ENCODE peak calls at places on chromosomes 1 and 21, in seven cellular contexts. O is heart right ventricle, G is Peyer's patch, Q is breast epithelium, E is AG10803, Y is tibial nerve, X is HS-5. R is an unnamed sample.

GRCh38 chr1:175508320-175509110 is 234.9 kb downstream of the TNR start:
- DNase-seq in G (no peak), Q (no peak), Y (no peak), O (no peak), E (no peak), X (no peak), R (no peak)

GRCh38 chr1:110152133-110152785 is 2.0 kb downstream of the SLC6A17 start:
- DNase-seq in X (peak; percentile 78), G (no peak), O (no peak), Y (no peak), Q (no peak), E (peak; percentile 46), R (peak; percentile 29)

GRCh38 chr1:186420923-186421322 is 40.0 kb downstream of the PDC start:
- DNase-seq in Q (no peak), X (no peak), G (no peak), E (peak; percentile 40), Y (no peak), O (no peak), R (peak; percentile 49)

GRCh38 chr1:99808391-99809115 is 41.6 kb upstream of the AGL start:
- DNase-seq in Y (peak; percentile 52), X (peak; percentile 64), G (no peak), O (no peak), E (peak; percentile 92), Q (no peak), R (peak; percentile 95)

GRCh38 chr1:182495002-182495401 is 45.1 kb downstream of the RGSL1 start:
- DNase-seq in Q (no peak), G (no peak), Y (no peak), X (no peak), O (no peak), E (no peak), R (no peak)

GRCh38 chr21:44920694-44921604 is at the start of gene ITGB2:
- DNase-seq in Q (no peak), E (no peak), O (peak; percentile 52), G (peak; percentile 84), Y (no peak), X (no peak), R (no peak)

GRCh38 chr1:218741852-218742251 is 396.7 kb downstream of the TGFB2 start:
- DNase-seq in G (no peak), X (no peak), E (no peak), Y (no peak), O (no peak), Q (no peak), R (no peak)

GRCh38 chr21:25636727-25637126 is 2.3 kb upstream of the JAM2 start:
- DNase-seq in Y (no peak), E (peak; percentile 3), G (no peak), O (no peak), X (no peak), Q (no peak), R (no peak)

GRCh38 chr1:198088360-198089071 is 68.3 kb upstream of the NEK7 start:
- DNase-seq in X (peak; percentile 32), Y (no peak), E (peak; percentile 70), O (no peak), G (no peak), Q (no peak), R (peak; percentile 85)

GRCh38 chr1:228236744-228237143 is 28.9 kb downstream of the OBSCN start:
- DNase-seq in O (no peak), X (no peak), G (no peak), E (peak; percentile 44), Y (no peak), Q (no peak), R (peak; percentile 61)

GRCh38 chr1:210597555-210598134 is 268.9 kb downstream of the HHAT start:
- DNase-seq in O (no peak), Y (no peak), E (peak; percentile 96), X (peak; percentile 65), Q (no peak), G (no peak), R (peak; percentile 92)

GRCh38 chr21:32246571-32246970 is 32.3 kb downstream of the MIS18A start:
- DNase-seq in E (no peak), O (no peak), G (no peak), X (no peak), Q (no peak), Y (no peak), R (no peak)

GRCh38 chr1:151843398-151843797 is 3.8 kb upstream of the C2CD4D start:
- DNase-seq in Q (no peak), G (no peak), Y (no peak), O (no peak), E (no peak), X (no peak), R (no peak)

GRCh38 chr1:233491953-233492627 is 121.8 kb upstream of the KCNK1 start:
- DNase-seq in X (no peak), O (no peak), E (no peak), Y (no peak), Q (no peak), G (no peak), R (no peak)

GRCh38 chr1:15348648-15349047 is 61.0 kb upstream of the EFHD2 start:
- DNase-seq in Y (no peak), X (no peak), E (no peak), O (no peak), G (no peak), Q (no peak), R (no peak)

GRCh38 chr1:147611587-147611986 is 58.7 kb downstream of the ACP6 start:
- DNase-seq in Y (no peak), G (no peak), O (no peak), Q (no peak), X (no peak), E (no peak), R (no peak)

GRCh38 chr1:116855220-116855619 is 54.5 kb upstream of the PTGFRN start:
- DNase-seq in G (no peak), Y (peak; percentile 16), E (peak; percentile 52), X (no peak), O (peak; percentile 49), Q (no peak), R (peak; percentile 68)

R was measured in fibroblast of the aortic adventitia.